ENCODE peak calls at places on chromosomes 11 and 22, in nine cellular contexts. Q is MM.1S, Y is psoas muscle, U is adipocyte, K is iPS DF 6.9, D is thoracic aorta, I is upper lobe of right lung, P is heart left ventricle, W is HCT116. M is an unnamed sample.

GRCh38 chr22:36756746-36757607 is 18.9 kb downstream of the IFT27 start:
- DNase-seq in Q (no peak), Y (no peak), U (no peak), K (no peak), D (no peak), I (peak), P (no peak), W (no peak), M (no peak)

GRCh38 chr22:46352691-46353386 is 17.3 kb downstream of the TRMU start:
- DNase-seq in Q (no peak), Y (peak), U (no peak), K (no peak), D (no peak), I (peak), P (peak), W (no peak), M (peak)

GRCh38 chr11:74559934-74560309 is 32.5 kb upstream of the POLD3 start:
- DNase-seq in Q (no peak), Y (no peak), U (no peak), K (no peak), D (no peak), I (no peak), P (no peak), W (no peak), M (no peak)

GRCh38 chr22:41782316-41782715 is 18.2 kb upstream of the CCDC134 start:
- DNase-seq in Q (no peak), Y (no peak), U (no peak), K (no peak), D (no peak), I (no peak), P (no peak), W (no peak), M (peak)

GRCh38 chr11:12706531-12707499 is 32.6 kb downstream of the TEAD1 start:
- DNase-seq in Q (peak), Y (no peak), U (no peak), K (no peak), D (no peak), I (no peak), P (peak), W (no peak), M (peak)

GRCh38 chr22:19523240-19524169 is 705 bp downstream of the CLDN5 start:
- DNase-seq in Q (no peak), Y (no peak), U (peak), K (no peak), D (no peak), I (no peak), P (no peak), W (no peak), M (no peak)

GRCh38 chr22:50302041-50302541 is 5.4 kb downstream of the PLXNB2 start:
- DNase-seq in Q (no peak), Y (peak), U (peak), K (no peak), D (no peak), I (peak), P (no peak), W (no peak), M (peak)

GRCh38 chr11:94283678-94284077 is 20.7 kb upstream of the IZUMO1R start:
- DNase-seq in Q (no peak), Y (no peak), U (peak), K (no peak), D (no peak), I (no peak), P (no peak), W (no peak), M (no peak)

GRCh38 chr11:117084992-117085391 is 13.2 kb downstream of the SIK3 start:
- DNase-seq in Q (no peak), Y (no peak), U (peak), K (no peak), D (no peak), I (no peak), P (no peak), W (no peak), M (no peak)

GRCh38 chr11:1060885-1061616 is 13.6 kb upstream of the MUC2 start:
- DNase-seq in Q (no peak), Y (peak), U (peak), K (no peak), D (no peak), I (peak), P (no peak), W (peak), M (peak)

GRCh38 chr11:86688398-86689179 is 16.2 kb upstream of the ME3 start:
- DNase-seq in Q (no peak), Y (no peak), U (peak), K (no peak), D (no peak), I (no peak), P (no peak), W (no peak), M (no peak)

GRCh38 chr11:63887600-63887999 is 29.4 kb downstream of the RCOR2 start:
- DNase-seq in Q (no peak), Y (no peak), U (no peak), K (no peak), D (no peak), I (no peak), P (no peak), W (no peak), M (no peak)

GRCh38 chr22:45742866-45743450 is 71.3 kb downstream of the ATXN10 start:
- DNase-seq in Q (no peak), Y (peak), U (peak), K (no peak), D (no peak), I (peak), P (no peak), W (no peak), M (no peak)

DNA sequence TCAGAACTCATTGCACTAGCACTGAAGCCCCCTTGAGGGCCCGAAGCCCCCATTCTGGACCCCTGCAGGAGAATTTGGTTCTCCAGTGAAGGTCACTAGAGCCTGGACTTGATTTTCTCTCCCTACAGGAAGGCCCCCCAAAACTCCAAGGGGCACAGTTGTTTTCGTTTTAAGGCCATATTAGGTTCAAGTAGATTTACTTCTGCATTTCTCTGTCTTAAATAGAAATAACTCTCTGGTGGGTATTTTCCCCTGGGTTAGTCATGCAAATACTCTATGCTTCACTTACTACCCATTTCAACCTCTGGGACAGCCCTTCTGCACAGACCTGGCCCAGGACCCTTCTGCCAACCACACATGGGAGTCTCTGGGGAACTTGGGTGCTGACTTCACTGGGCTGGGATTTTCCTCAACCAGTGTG is 41.6 kb downstream of the WEE1 start:
- DNase-seq in Q (no peak), Y (no peak), U (peak), K (no peak), D (no peak), I (peak), P (no peak), W (no peak), M (no peak)
- H3K4me3 ChIP-seq in Q (no peak), Y (peak), U (peak), K (no peak), D (peak), I (no peak), P (peak), W (peak), M (no peak)

DNA sequence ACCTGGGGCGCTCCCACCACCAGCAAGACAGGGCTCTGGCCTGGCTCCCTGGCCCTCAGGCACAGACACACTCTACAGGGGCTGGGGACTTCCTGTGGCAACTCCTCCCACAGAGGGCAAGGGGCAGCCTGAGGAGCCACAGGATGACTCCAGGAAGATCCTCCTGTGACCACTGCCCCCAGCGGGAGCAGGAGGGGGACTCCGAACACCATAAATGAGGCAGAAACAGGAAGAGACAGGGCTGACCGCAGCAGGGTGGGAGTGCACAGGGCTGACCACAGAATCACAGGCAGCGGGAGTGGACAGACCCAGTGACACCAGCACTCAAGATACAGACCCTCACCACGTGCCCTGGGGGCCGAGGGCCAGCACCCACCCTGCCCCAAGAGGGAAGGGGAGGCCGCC is 10.8 kb downstream of the ARAP1 start:
- DNase-seq in Q (no peak), Y (peak), U (no peak), K (no peak), D (no peak), I (peak), P (no peak), W (no peak), M (peak)
- H3K4me3 ChIP-seq in Q (no peak), Y (no peak), U (no peak), K (no peak), D (no peak), I (no peak), P (no peak), W (no peak), M (no peak)

DNA sequence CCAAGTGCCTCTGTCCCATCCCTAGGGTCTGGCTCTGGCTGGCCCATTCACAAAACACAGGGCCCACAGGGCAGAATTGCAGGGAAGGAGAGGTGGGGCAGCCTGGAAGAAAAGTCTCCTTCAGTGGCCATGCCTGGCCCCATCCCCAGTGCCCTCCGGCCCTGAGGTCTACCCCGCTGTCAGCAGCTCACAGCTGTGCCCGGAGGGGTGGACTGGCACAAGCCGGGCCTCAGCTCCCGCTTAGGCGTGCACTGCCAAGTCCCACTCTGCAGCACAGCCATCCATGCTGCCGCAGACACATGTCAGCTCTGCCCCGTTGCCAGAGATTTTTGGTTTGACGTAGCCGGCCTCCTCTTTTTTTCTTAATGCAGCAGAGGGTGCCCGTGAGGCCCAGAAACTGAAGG is 3.9 kb upstream of the SCN2B start:
- DNase-seq in Q (no peak), Y (peak), U (peak), K (no peak), D (no peak), I (no peak), P (peak), W (peak), M (peak)
- H3K4me3 ChIP-seq in Q (no peak), Y (peak), U (no peak), K (peak), D (no peak), I (no peak), P (no peak), W (no peak), M (peak)

GRCh38 chr22:39534591-39535301 is 2.2 kb upstream of the RPS19BP1 start:
- DNase-seq in Q (peak), Y (peak), U (peak), K (no peak), D (no peak), I (peak), P (peak), W (no peak), M (peak)
- H3K4me3 ChIP-seq in Q (peak), Y (peak), U (no peak), K (no peak), D (no peak), I (no peak), P (no peak), W (peak), M (no peak)

M was measured in transverse colon.